ENCODE peak calls at places on chromosome 21, in eight cellular contexts. O is hepatocyte; S is fibroblast of the aortic adventitia; N is RWPE1; H is astrocyte of the spinal cord; Q is right atrium auricular region; X is left ventricle myocardium inferior; Y is CD4-positive, alpha-beta T cell. V is an unnamed sample.

GRCh38 chr21:34180406-34180805 is 107.0 kb downstream of the MRPS6 start:
- DNase-seq in N (no peak), X (no peak), Q (no peak), H (no peak), O (no peak), S (peak), Y (no peak), V (no peak)

GRCh38 chr21:16426936-16427335 is 697.2 kb downstream of the USP25 start:
- DNase-seq in Y (no peak), O (no peak), N (no peak), H (peak), X (no peak), S (peak), Q (no peak), V (no peak)

GRCh38 chr21:15872236-15872635 is 142.5 kb downstream of the USP25 start:
- DNase-seq in X (no peak), O (no peak), H (no peak), Y (no peak), Q (no peak), N (no peak), S (no peak), V (no peak)

GRCh38 chr21:34271452-34271851 is 92.4 kb upstream of the KCNE2 start:
- DNase-seq in S (no peak), Y (no peak), H (no peak), O (no peak), N (no peak), Q (no peak), X (no peak), V (no peak)

GRCh38 chr21:38628426-38628825 is 130.1 kb upstream of the ERG start:
- DNase-seq in S (no peak), Y (no peak), N (no peak), H (no peak), O (no peak), Q (no peak), X (no peak), V (no peak)

GRCh38 chr21:38985423-38986378 is 180.0 kb downstream of the ETS2 start:
- DNase-seq in X (peak), H (peak), S (peak), N (peak), Y (no peak), Q (peak), O (peak), V (peak)

GRCh38 chr21:25907573-25908275 is 173.0 kb downstream of the GABPA start:
- DNase-seq in X (no peak), S (peak), O (no peak), Y (no peak), Q (no peak), H (no peak), N (no peak), V (no peak)

GRCh38 chr21:40210251-40210650 is 343.0 kb downstream of the PCP4 start:
- DNase-seq in N (no peak), Y (no peak), S (no peak), O (no peak), X (no peak), Q (no peak), H (no peak), V (no peak)

GRCh38 chr21:29697555-29698193 is 242.1 kb downstream of the GRIK1 start:
- DNase-seq in X (no peak), N (no peak), H (no peak), O (no peak), Q (no peak), S (peak), Y (no peak), V (no peak)

GRCh38 chr21:34159617-34159883 is 86.2 kb downstream of the MRPS6 start:
- DNase-seq in H (no peak), Y (no peak), S (no peak), X (no peak), Q (no peak), N (no peak), O (no peak), V (no peak)

GRCh38 chr21:29300547-29301138 is 1.9 kb downstream of the BACH1 start:
- DNase-seq in Y (no peak), O (no peak), H (peak), S (no peak), X (no peak), Q (no peak), N (no peak), V (no peak)

GRCh38 chr21:43717166-43717853 is 1.6 kb upstream of the PDXK start:
- DNase-seq in S (no peak), H (no peak), Q (no peak), Y (no peak), X (no peak), N (no peak), O (no peak), V (no peak)

GRCh38 chr21:46046471-46046870 is 51.4 kb upstream of the COL6A2 start:
- DNase-seq in X (no peak), N (no peak), S (no peak), Y (no peak), Q (peak), O (no peak), H (no peak), V (no peak)

GRCh38 chr21:38917045-38917774 is 111.5 kb downstream of the ETS2 start:
- DNase-seq in S (no peak), Y (no peak), Q (no peak), O (no peak), N (no peak), X (no peak), H (no peak), V (no peak)

GRCh38 chr21:42830456-42831455 is 48.6 kb downstream of the WDR4 start:
- DNase-seq in N (no peak), O (no peak), H (no peak), Q (peak), X (no peak), Y (no peak), S (no peak), V (no peak)

GRCh38 chr21:33069994-33070811 is at the start of gene OLIG1:
- DNase-seq in N (peak), H (peak), Q (no peak), O (peak), X (peak), S (no peak), Y (no peak), V (no peak)

GRCh38 chr21:23152130-23152529 is 2153.9 kb downstream of the NCAM2 start:
- DNase-seq in N (no peak), X (no peak), Y (no peak), Q (no peak), H (no peak), O (no peak), S (no peak), V (no peak)

GRCh38 chr21:43818685-43819084 is 29.3 kb downstream of the RRP1 start:
- DNase-seq in X (no peak), S (no peak), Q (no peak), N (no peak), O (no peak), H (no peak), Y (no peak), V (no peak)

GRCh38 chr21:25457411-25457810 is 149.9 kb downstream of the MRPL39 start:
- DNase-seq in H (peak), O (peak), N (peak), Y (no peak), S (peak), X (no peak), Q (no peak), V (peak)

GRCh38 chr21:14773777-14774345 is 227.7 kb upstream of the SAMSN1 start:
- DNase-seq in X (peak), S (peak), H (peak), N (peak), Q (peak), Y (peak), O (peak), V (no peak)

GRCh38 chr21:32794643-32795042 is 23.1 kb upstream of the PAXBP1 start:
- DNase-seq in Y (no peak), N (no peak), O (no peak), S (no peak), X (no peak), H (no peak), Q (no peak), V (no peak)

GRCh38 chr21:42722153-42722552 is 68.7 kb downstream of the PDE9A start:
- DNase-seq in Q (no peak), H (no peak), Y (no peak), N (no peak), S (no peak), O (no peak), X (no peak), V (no peak)

GRCh38 chr21:46393941-46394818 is 64.5 kb upstream of the DIP2A start:
- DNase-seq in H (peak), Y (no peak), N (no peak), X (no peak), O (peak), Q (no peak), S (no peak), V (no peak)

GRCh38 chr21:42563261-42564045 is 49.8 kb downstream of the SLC37A1 start:
- DNase-seq in X (no peak), Q (no peak), O (no peak), Y (no peak), N (peak), S (no peak), H (no peak), V (no peak)

DNA sequence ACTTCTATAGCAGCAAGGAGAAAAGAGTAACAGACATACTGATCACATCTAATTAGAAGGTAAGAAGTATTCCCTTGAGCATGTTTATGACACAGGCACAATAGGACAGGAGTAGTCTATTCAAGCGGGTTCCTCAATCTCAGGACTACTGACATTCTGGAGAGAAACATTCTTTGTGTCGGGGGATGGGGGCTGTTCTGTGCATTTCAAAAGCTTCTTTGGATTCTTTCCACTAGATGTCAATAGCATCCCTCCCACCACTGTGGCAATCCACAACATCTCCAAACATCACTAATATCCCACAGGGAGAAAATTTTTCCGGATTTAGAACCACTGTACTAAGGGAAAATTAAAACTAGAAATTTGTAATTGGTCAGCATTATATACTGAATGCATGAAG is 56.9 kb downstream of the ADAMTS5 start:
- DNase-seq in O (peak), S (no peak), Q (no peak), X (no peak), H (peak), N (no peak), Y (no peak), V (no peak)
- TF ChIP-seq CTCF in O (peak), S (no peak), Q (no peak), X (peak), H (peak), N (no peak), Y (no peak), V (peak)

GRCh38 chr21:36429672-36430546 is 44.7 kb downstream of the CHAF1B start:
- DNase-seq in S (peak), O (peak), X (peak), N (peak), H (peak), Y (peak), Q (peak), V (peak)
- TF ChIP-seq CTCF in S (peak), O (no peak), X (no peak), N (no peak), H (no peak), Y (no peak), Q (no peak), V (peak)

DNA sequence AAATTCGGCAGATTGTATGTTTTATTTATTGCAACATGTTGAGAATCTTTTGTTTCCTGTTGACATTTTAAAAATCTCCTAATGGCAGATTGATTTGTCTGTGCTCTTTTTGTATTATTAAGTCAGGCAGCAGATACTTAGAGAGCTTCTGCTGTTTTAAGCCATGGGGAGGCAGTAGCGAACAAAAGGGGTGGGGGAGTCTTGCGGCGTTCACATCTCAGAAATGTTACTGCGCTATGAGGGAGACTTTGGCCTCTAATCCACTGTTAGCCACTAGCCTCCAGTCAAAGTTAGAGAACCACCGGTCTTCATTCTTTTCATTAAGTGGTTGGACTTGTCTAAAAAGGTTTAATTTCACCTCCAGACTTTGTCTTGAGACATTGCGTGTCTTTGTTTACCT is 93.6 kb downstream of the DYRK1A start:
- DNase-seq in O (no peak), S (no peak), X (no peak), Q (no peak), N (no peak), H (no peak), Y (no peak), V (no peak)
- TF ChIP-seq CTCF in O (peak), S (no peak), X (no peak), Q (no peak), N (no peak), H (peak), Y (no peak), V (peak)

GRCh38 chr21:41243107-41243506 is 73.5 kb upstream of the FAM3B start:
- DNase-seq in O (no peak), Y (no peak), N (no peak), H (no peak), Q (no peak), S (no peak), X (no peak), V (no peak)

GRCh38 chr21:41240040-41240439 is 72.1 kb downstream of the BACE2 start:
- DNase-seq in N (no peak), O (no peak), H (no peak), Y (no peak), Q (no peak), S (no peak), X (no peak), V (no peak)

GRCh38 chr21:41242238-41242829 is 74.3 kb upstream of the FAM3B start:
- DNase-seq in H (no peak), X (no peak), Y (no peak), N (no peak), Q (no peak), S (no peak), O (no peak), V (no peak)

GRCh38 chr21:41245509-41246135 is 71.0 kb upstream of the FAM3B start:
- DNase-seq in X (no peak), N (no peak), Y (no peak), O (no peak), Q (peak), S (no peak), H (no peak), V (no peak)

DNA sequence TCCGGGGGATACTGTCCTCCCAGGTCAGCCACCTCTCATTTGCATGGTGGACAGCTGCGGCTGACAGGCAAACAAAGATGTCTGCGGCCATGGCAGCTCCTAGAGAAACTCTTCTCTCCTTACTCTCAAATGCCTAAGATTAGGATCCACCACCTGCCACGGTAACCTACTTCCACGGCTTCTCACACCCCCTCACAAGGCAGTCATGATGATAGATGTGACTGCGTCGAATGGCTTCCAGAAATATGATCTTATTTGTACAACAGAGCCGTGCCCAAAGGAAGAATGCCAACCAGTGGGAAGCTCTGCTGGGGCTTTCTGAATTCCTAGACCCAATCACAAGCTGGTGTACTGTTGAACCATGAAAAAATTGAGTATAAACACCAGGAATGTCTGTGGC is 73.4 kb downstream of the BACE2 start:
- DNase-seq in N (no peak), H (no peak), S (no peak), Q (no peak), O (no peak), X (no peak), Y (no peak), V (no peak)
- TF ChIP-seq CTCF in N (no peak), H (no peak), S (no peak), Q (no peak), O (no peak), X (no peak), Y (no peak), V (no peak)

GRCh38 chr21:45026833-45027232 is 47.5 kb upstream of the ADARB1 start:
- DNase-seq in O (peak), H (no peak), N (no peak), Q (no peak), S (no peak), Y (no peak), X (no peak), V (no peak)
- TF ChIP-seq CTCF in O (no peak), H (no peak), N (no peak), Q (no peak), S (no peak), Y (no peak), X (no peak), V (no peak)